ENCODE peak calls at places on chromosomes 7 and 10, in ten cellular contexts. F is IMR-90; Z is osteoblast; B is ovary; C is CD8-positive, alpha-beta T cell; E is sigmoid colon; H is body of pancreas; O is Panc1; R is mesenchymal stem cell; X is fibroblast of lung. G is an unnamed sample.

GRCh38 chr10:4848341-4849041 is 22.5 kb downstream of the AKR1E2 start:
- DNase-seq in F (no peak), Z (no peak), B (no peak), C (no peak), E (no peak), H (no peak), O (no peak), R (peak; percentile 3), X (no peak), G (no peak)

GRCh38 chr7:107435749-107436148 is 34.1 kb upstream of the GPR22 start:
- DNase-seq in F (no peak), Z (no peak), B (no peak), C (no peak), E (no peak), H (no peak), O (no peak), R (no peak), X (no peak), G (no peak)

GRCh38 chr7:136501151-136501550 is 367.3 kb upstream of the CHRM2 start:
- DNase-seq in F (no peak), Z (no peak), B (no peak), C (no peak), E (no peak), H (no peak), O (no peak), R (no peak), X (no peak), G (no peak)

GRCh38 chr10:593901-594457 is 95.5 kb downstream of the DIP2C start:
- DNase-seq in F (peak; percentile 91), Z (peak; percentile 58), B (peak; percentile 74), C (no peak), E (peak; percentile 72), H (peak; percentile 49), O (no peak), R (no peak), X (peak; percentile 91), G (no peak)

GRCh38 chr10:4177826-4178225 is 392.8 kb upstream of the KLF6 start:
- DNase-seq in F (no peak), Z (no peak), B (no peak), C (no peak), E (no peak), H (no peak), O (no peak), R (no peak), X (no peak), G (no peak)

GRCh38 chr10:70776455-70777005 is 8.6 kb downstream of the TBATA start:
- DNase-seq in F (no peak), Z (no peak), B (no peak), C (no peak), E (no peak), H (no peak), O (no peak), R (no peak), X (no peak), G (no peak)

GRCh38 chr10:102802920-102803534 is 34.2 kb downstream of the CYP17A1 start:
- DNase-seq in F (peak; percentile 99), Z (peak; percentile 94), B (no peak), C (no peak), E (peak; percentile 91), H (no peak), O (no peak), R (peak; percentile 99), X (peak; percentile 97), G (peak; percentile 26)

GRCh38 chr10:46234431-46235060 is 52.3 kb upstream of the ANTXRL start:
- DNase-seq in F (no peak), Z (no peak), B (no peak), C (no peak), E (peak; percentile 52), H (no peak), O (no peak), R (no peak), X (no peak), G (no peak)

GRCh38 chr10:62627985-62628384 is 176.5 kb upstream of the ADO start:
- DNase-seq in F (peak; percentile 45), Z (no peak), B (no peak), C (no peak), E (no peak), H (no peak), O (no peak), R (peak; percentile 28), X (peak; percentile 25), G (no peak)

GRCh38 chr10:124601016-124601415 is 139.4 kb downstream of the LHPP start:
- DNase-seq in F (no peak), Z (peak; percentile 71), B (no peak), C (no peak), E (no peak), H (no peak), O (no peak), R (no peak), X (no peak), G (no peak)

GRCh38 chr10:122222638-122223037 is 48.5 kb upstream of the BTBD16 start:
- DNase-seq in F (no peak), Z (no peak), B (no peak), C (no peak), E (no peak), H (no peak), O (no peak), R (no peak), X (no peak), G (no peak)

GRCh38 chr10:50992972-50993766 is 81.1 kb upstream of the PRKG1 start:
- DNase-seq in F (peak; percentile 88), Z (peak; percentile 87), B (peak; percentile 29), C (no peak), E (no peak), H (peak; percentile 17), O (no peak), R (peak; percentile 88), X (peak; percentile 69), G (peak; percentile 63)

GRCh38 chr10:23439920-23440875 is 1.3 kb downstream of the OTUD1 start:
- DNase-seq in F (peak; percentile 37), Z (peak; percentile 98), B (peak; percentile 46), C (no peak), E (peak; percentile 65), H (peak; percentile 40), O (no peak), R (peak; percentile 58), X (peak; percentile 34), G (peak; percentile 26)

GRCh38 chr10:124043310-124044142 is 49.9 kb downstream of the CHST15 start:
- DNase-seq in F (no peak), Z (no peak), B (no peak), C (no peak), E (no peak), H (no peak), O (no peak), R (no peak), X (no peak), G (no peak)

DNA sequence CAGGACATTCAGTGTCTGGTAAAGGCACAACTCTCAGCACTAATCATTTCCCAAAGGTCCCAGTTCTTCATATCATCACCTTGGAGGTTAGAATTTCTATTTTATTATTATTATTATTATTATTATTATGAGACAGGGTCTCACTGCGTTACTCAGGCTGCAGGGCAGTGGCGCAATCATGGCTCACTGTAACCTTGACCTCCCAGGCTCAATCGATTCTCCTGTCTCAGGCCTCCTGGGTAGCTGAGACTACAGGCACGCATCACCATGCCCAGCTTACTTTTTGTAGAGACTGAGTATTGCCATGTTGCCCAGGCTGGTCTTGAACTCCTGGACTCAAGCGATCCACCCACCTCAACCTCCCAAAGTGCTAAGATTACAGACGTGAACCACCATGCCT is 91.8 kb upstream of the DOCK1 start:
- DNase-seq in F (no peak), Z (no peak), B (no peak), C (no peak), E (no peak), H (no peak), O (no peak), R (no peak), X (no peak), G (no peak)
- H3K27me3 ChIP-seq in F (no peaks in the 10 kb centered on the region), Z (peaks cover under 1% of the 10 kb centered on the region), B (no peaks in the 10 kb centered on the region), C (no peaks in the 10 kb centered on the region), E (no peaks in the 10 kb centered on the region), H (no peaks in the 10 kb centered on the region), O (peaks cover 13% of the 10 kb centered on the region), R (no peaks in the 10 kb centered on the region), X (no peaks in the 10 kb centered on the region), G (peaks cover 3% of the 10 kb centered on the region)

DNA sequence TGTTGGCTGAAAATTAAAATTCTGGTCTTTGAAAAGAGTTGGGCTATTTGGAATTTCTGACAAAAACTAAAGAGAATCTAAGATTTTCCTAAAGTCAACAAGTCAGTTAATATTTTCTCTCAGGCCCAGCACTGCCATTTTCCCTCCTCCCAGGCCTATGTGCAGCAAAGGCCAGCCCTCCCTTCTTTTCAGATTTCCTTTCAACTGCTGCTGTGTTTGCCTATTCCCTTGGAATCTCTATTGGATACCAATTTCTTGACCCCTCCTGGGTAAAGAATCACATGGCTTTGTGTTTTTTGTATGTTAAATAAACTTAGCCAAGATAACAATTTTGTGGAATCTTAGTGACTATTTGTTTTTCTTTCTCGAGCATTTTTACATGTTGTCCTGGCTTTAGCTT is 20.1 kb downstream of the MACC1 start:
- DNase-seq in F (peak; percentile 16), Z (no peak), B (no peak), C (no peak), E (no peak), H (no peak), O (no peak), R (no peak), X (no peak), G (no peak)
- H3K4me3 ChIP-seq in F (no peak overlapping the region), Z (no peak overlapping the region), B (no peak overlapping the region), C (no peak overlapping the region), E (no peak overlapping the region), H (no peak overlapping the region), O (no peak overlapping the region), R (no peak overlapping the region), X (no peak overlapping the region), G (no peak overlapping the region)

GRCh38 chr10:100216006-100216405 is 13.4 kb downstream of the CHUK start:
- DNase-seq in F (no peak), Z (no peak), B (no peak), C (no peak), E (no peak), H (no peak), O (no peak), R (no peak), X (peak; percentile 5), G (no peak)
- H3K36me3 ChIP-seq in F (peaks cover 18% of the 10 kb centered on the region), Z (peaks cover 55% of the 10 kb centered on the region), B (no peaks in the 10 kb centered on the region), C (peaks cover 18% of the 10 kb centered on the region), E (peaks cover 14% of the 10 kb centered on the region), H (peaks cover 4% of the 10 kb centered on the region), O (peaks cover 39% of the 10 kb centered on the region), R (peaks cover 90% of the 10 kb centered on the region), X (peaks cover 4% of the 10 kb centered on the region), G (peaks cover 50% of the 10 kb centered on the region)

GRCh38 chr10:100826661-100826982 is 81.2 kb downstream of the PAX2 start:
- DNase-seq in F (no peak), Z (no peak), B (no peak), C (no peak), E (no peak), H (no peak), O (no peak), R (no peak), X (no peak), G (no peak)

GRCh38 chr10:100824886-100825285 is 79.5 kb downstream of the PAX2 start:
- DNase-seq in F (no peak), Z (peak; percentile 72), B (no peak), C (no peak), E (peak; percentile 55), H (no peak), O (no peak), R (no peak), X (no peak), G (no peak)

GRCh38 chr10:100826983-100827818 is 81.8 kb downstream of the PAX2 start:
- DNase-seq in F (no peak), Z (peak; percentile 79), B (no peak), C (no peak), E (peak; percentile 63), H (peak; percentile 64), O (no peak), R (no peak), X (no peak), G (no peak)

GRCh38 chr10:100825325-100825875 is 80.0 kb downstream of the PAX2 start:
- DNase-seq in F (no peak), Z (peak; percentile 83), B (no peak), C (no peak), E (peak; percentile 35), H (no peak), O (no peak), R (no peak), X (no peak), G (no peak)

GRCh38 chr10:100825946-100826660 is 80.7 kb downstream of the PAX2 start:
- DNase-seq in F (no peak), Z (peak; percentile 86), B (no peak), C (no peak), E (peak; percentile 35), H (no peak), O (no peak), R (no peak), X (no peak), G (no peak)
- H3K27me3 ChIP-seq in F (peaks cover 90% of the 10 kb centered on the region), Z (peaks cover 90% of the 10 kb centered on the region), B (no peaks in the 10 kb centered on the region), C (peaks cover 51% of the 10 kb centered on the region), E (peaks cover 62% of the 10 kb centered on the region), H (peaks cover 3% of the 10 kb centered on the region), O (no peaks in the 10 kb centered on the region), R (peaks cover 94% of the 10 kb centered on the region), X (peaks cover 74% of the 10 kb centered on the region), G (peaks cover 72% of the 10 kb centered on the region)